ENCODE peak calls at places on chromosomes 4 and X, in six cellular contexts. W is ascending aorta; H is HepG2; K is endothelial cell of umbilical vein; J is thoracic aorta; X is CD8-positive, alpha-beta T cell. O is an unnamed sample.

GRCh38 chr4:11912886-11913285 is 484.2 kb upstream of the HS3ST1 start:
- DNase-seq in W (no peak), H (no peak), K (peak), J (no peak), X (no peak), O (no peak)

GRCh38 chr4:55534306-55534705 is 12.4 kb downstream of the CLOCK start:
- DNase-seq in W (no peak), H (no peak), K (no peak), J (no peak), X (no peak), O (no peak)

GRCh38 chr4:139959398-139959797 is 194.6 kb downstream of the MAML3 start:
- DNase-seq in W (no peak), H (no peak), K (no peak), J (no peak), X (no peak), O (no peak)

GRCh38 chr4:25347473-25347872 is 29.6 kb upstream of the ANAPC4 start:
- DNase-seq in W (no peak), H (no peak), K (no peak), J (no peak), X (no peak), O (no peak)

GRCh38 chr4:30822911-30823529 is 102.9 kb downstream of the PCDH7 start:
- DNase-seq in W (no peak), H (no peak), K (no peak), J (no peak), X (no peak), O (no peak)

GRCh38 chr4:72111863-72112262 is 80.1 kb downstream of the NPFFR2 start:
- DNase-seq in W (no peak), H (no peak), K (no peak), J (no peak), X (no peak), O (no peak)

GRCh38 chrX:150765782-150766350 is 72.7 kb downstream of the MTMR1 start:
- DNase-seq in W (no peak), H (no peak), K (no peak), J (no peak), X (no peak), O (no peak)

GRCh38 chrX:104668550-104668949 is 102.6 kb downstream of the IL1RAPL2 start:
- DNase-seq in W (no peak), H (no peak), K (no peak), J (no peak), X (no peak), O (no peak)

GRCh38 chrX:118360429-118361125 is 14.7 kb downstream of the WDR44 start:
- DNase-seq in W (no peak), H (no peak), K (peak), J (no peak), X (no peak), O (no peak)

GRCh38 chr4:69649629-69650028 is 3.4 kb downstream of the UGT2A1 start:
- DNase-seq in W (no peak), H (no peak), K (no peak), J (no peak), X (no peak), O (no peak)

GRCh38 chr4:118224239-118224829 is 128.5 kb downstream of the PRSS12 start:
- DNase-seq in W (no peak), H (peak), K (peak), J (no peak), X (no peak), O (peak)

GRCh38 chrX:9033179-9033578 is 748 bp downstream of the FAM9B start:
- DNase-seq in W (no peak), H (no peak), K (no peak), J (no peak), X (no peak), O (no peak)

GRCh38 chrX:17792842-17793241 is 55.5 kb downstream of the SCML1 start:
- DNase-seq in W (no peak), H (no peak), K (no peak), J (no peak), X (no peak), O (no peak)

GRCh38 chr4:99033956-99034355 is 38.4 kb downstream of the METAP1 start:
- DNase-seq in W (no peak), H (no peak), K (no peak), J (no peak), X (no peak), O (no peak)

GRCh38 chrX:41314204-41314603 is 19.8 kb upstream of the DDX3X start:
- DNase-seq in W (no peak), H (no peak), K (no peak), J (no peak), X (no peak), O (no peak)

GRCh38 chrX:18041656-18042055 is 179.0 kb downstream of the BEND2 start:
- DNase-seq in W (no peak), H (no peak), K (no peak), J (no peak), X (no peak), O (no peak)

GRCh38 chrX:10085223-10085622 is 71.6 kb upstream of the CLCN4 start:
- DNase-seq in W (no peak), H (no peak), K (peak), J (no peak), X (no peak), O (no peak)

GRCh38 chr4:18022572-18023039 is 1.1 kb upstream of the LCORL start:
- DNase-seq in W (no peak), H (no peak), K (no peak), J (no peak), X (no peak), O (no peak)

GRCh38 chr4:137558951-137559350 is 26.7 kb upstream of the PCDH18 start:
- DNase-seq in W (no peak), H (no peak), K (peak), J (no peak), X (no peak), O (no peak)

GRCh38 chrX:97158270-97158669 is 274.6 kb downstream of the RPA4 start:
- DNase-seq in W (no peak), H (no peak), K (no peak), J (no peak), X (no peak), O (no peak)

GRCh38 chr4:172758586-172759340 is 409.8 kb upstream of the GALNT7 start:
- DNase-seq in W (no peak), H (no peak), K (no peak), J (no peak), X (no peak), O (peak)

GRCh38 chrX:52082578-52082977 is 13.6 kb upstream of the MAGED4B start:
- DNase-seq in W (no peak), H (no peak), K (no peak), J (no peak), X (no peak), O (no peak)

GRCh38 chr4:14524236-14524635 is 478.0 kb upstream of the CPEB2 start:
- DNase-seq in W (no peak), H (no peak), K (no peak), J (no peak), X (no peak), O (no peak)

GRCh38 chrX:70592091-70592490 is 147.5 kb downstream of the DLG3 start:
- DNase-seq in W (no peak), H (no peak), K (peak), J (no peak), X (no peak), O (no peak)

GRCh38 chrX:149490100-149490499 is 15.0 kb downstream of the IDS start:
- DNase-seq in W (no peak), H (no peak), K (no peak), J (no peak), X (no peak), O (no peak)

GRCh38 chr4:114558446-114559020 is 40.1 kb upstream of the UGT8 start:
- DNase-seq in W (no peak), H (no peak), K (no peak), J (no peak), X (no peak), O (no peak)

GRCh38 chr4:10461091-10461849 is 4.0 kb upstream of the ZNF518B start:
- DNase-seq in W (no peak), H (no peak), K (peak), J (no peak), X (peak), O (peak)

GRCh38 chrX:12988797-12989196 is 13.9 kb downstream of the TMSB4X start:
- DNase-seq in W (no peak), H (peak), K (peak), J (no peak), X (no peak), O (no peak)

GRCh38 chrX:17788439-17788838 is 51.1 kb downstream of the SCML1 start:
- DNase-seq in W (no peak), H (peak), K (peak), J (no peak), X (peak), O (peak)

GRCh38 chr4:60992037-60992436 is 208.1 kb upstream of the ADGRL3 start:
- DNase-seq in W (no peak), H (no peak), K (no peak), J (no peak), X (no peak), O (no peak)

GRCh38 chr4:163988391-163988790 is 493.9 kb downstream of the TMA16 start:
- DNase-seq in W (no peak), H (no peak), K (no peak), J (no peak), X (no peak), O (no peak)

GRCh38 chrX:153460826-153461225 is 9.6 kb downstream of the HAUS7 start:
- DNase-seq in W (no peak), H (peak), K (peak), J (no peak), X (peak), O (peak)

GRCh38 chr4:31058656-31059055 is 338.5 kb downstream of the PCDH7 start:
- DNase-seq in W (no peak), H (no peak), K (no peak), J (no peak), X (no peak), O (no peak)

GRCh38 chr4:20084488-20084887 is 167.2 kb upstream of the SLIT2 start:
- DNase-seq in W (no peak), H (no peak), K (no peak), J (no peak), X (no peak), O (no peak)
- H3K27ac ChIP-seq in W (no peak), H (no peak), K (no peak), J (no peak), X (no peak), O (no peak)

GRCh38 chr4:3401436-3402171 is 40.2 kb upstream of the HGFAC start:
- DNase-seq in W (no peak), H (no peak), K (no peak), J (no peak), X (no peak), O (no peak)
- H3K27ac ChIP-seq in W (peak), H (no peak), K (no peak), J (peak), X (no peak), O (no peak)

GRCh38 chr4:186272699-186273370 is 6.8 kb downstream of the F11 start:
- DNase-seq in W (no peak), H (no peak), K (no peak), J (no peak), X (no peak), O (no peak)

GRCh38 chr4:186265683-186266648 is at the start of gene F11:
- DNase-seq in W (no peak), H (peak), K (no peak), J (no peak), X (no peak), O (no peak)

GRCh38 chr4:186266699-186267467 is 894 bp downstream of the F11 start:
- DNase-seq in W (no peak), H (peak), K (no peak), J (no peak), X (no peak), O (no peak)

DNA sequence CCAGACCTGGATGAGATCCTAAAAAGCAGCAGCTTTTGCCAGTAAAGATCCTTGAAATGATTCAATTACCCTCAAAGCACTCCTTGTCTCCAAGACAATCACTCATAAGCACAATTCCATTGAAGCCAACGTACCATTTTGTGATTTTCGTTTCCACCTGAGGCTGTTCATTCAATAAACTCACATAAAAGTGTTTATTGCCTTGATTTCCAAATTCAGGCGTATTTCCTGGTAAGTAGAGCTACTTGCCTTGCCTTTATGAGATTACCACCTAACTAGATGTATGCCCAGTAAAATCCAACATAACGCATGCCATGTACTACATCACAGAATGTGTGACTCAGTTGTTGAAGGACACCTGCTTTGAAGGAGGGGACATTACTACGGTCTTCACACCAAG is 5.3 kb downstream of the F11 start:
- DNase-seq in W (no peak), H (no peak), K (no peak), J (no peak), X (no peak), O (no peak)
- H3K27ac ChIP-seq in W (no peak), H (no peak), K (no peak), J (no peak), X (no peak), O (no peak)

DNA sequence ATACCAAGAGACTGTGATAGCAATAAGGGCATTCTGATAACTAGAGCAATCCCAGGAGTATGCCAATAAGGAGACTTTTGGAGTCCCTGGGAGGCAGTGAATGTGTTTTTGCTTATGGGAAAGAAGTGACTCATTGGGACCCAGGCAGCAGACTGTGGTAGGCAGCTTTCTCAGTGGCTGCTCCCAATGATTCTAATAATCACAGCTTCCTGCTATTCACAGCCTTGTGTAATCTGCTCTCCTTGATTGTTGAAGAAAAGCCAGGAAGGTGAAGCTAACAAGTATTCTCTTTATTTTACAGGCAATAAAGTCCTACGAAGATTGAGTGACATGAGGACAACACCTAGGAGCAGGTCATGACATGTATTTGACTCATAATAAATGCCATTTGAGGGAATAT is 70.3 kb upstream of the DDX60 start:
- DNase-seq in W (no peak), H (no peak), K (peak), J (no peak), X (no peak), O (no peak)
- H3K27ac ChIP-seq in W (no peak), H (no peak), K (peak), J (no peak), X (no peak), O (no peak)

DNA sequence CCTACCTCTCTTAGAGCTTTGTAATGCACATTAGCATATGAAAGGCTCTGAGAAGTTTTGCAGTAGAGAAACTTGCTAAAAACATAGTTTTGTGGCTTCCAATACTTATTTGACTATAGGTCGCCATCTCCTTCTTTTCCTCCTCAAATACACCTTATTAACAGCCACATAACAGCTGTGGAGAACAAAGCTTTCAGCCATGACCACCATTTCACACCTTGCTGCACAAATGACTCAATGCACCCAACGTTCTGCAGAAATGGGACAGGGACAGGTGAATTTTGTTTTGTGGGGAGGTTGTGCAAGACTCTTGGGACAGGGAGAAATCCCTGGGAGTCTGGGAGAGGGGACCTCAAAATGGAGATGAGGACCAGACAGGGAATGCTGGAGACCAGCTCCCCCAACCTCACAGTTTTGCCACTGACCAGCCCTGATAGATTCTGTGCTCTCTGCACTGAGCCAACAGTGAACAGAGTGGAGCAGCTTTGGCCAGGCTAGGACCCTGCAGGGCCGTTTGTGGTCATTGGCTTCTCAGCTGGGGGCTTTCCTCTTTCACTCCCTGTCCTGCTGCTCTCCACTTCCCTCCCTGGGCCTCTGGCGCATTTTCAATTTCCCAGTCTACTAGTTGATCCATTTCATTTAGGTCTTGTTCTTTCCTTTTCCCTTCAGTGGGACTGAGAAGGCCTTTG is 16.6 kb downstream of the FRMPD3 start:
- DNase-seq in W (no peak), H (no peak), K (no peak), J (no peak), X (no peak), O (no peak)
- H3K27ac ChIP-seq in W (no peak), H (no peak), K (no peak), J (no peak), X (no peak), O (no peak)

DNA sequence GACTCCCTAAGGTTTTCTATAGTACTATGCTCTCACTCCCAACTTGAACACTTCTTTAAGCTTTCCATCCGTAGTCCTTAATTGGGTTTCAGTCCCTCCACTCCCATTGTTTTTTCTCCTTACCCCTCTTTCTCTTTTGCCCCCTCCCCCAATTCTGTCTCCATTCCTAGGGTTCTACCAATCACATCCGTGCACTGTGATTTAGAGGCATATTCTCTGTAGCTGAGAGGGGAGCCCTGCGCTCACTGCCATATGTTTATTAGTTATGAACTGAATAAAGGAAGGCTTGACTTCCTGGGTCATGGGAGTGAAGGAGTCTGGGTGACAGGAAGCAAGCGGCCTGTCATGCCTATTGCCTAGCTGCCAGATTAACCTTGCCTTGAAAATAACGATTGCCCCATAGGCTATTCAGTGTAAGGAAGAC is 470 bp downstream of the MCTS1 start:
- DNase-seq in W (no peak), H (peak), K (peak), J (no peak), X (peak), O (peak)
- H3K27ac ChIP-seq in W (peak), H (peak), K (peak), J (peak), X (peak), O (peak)

DNA sequence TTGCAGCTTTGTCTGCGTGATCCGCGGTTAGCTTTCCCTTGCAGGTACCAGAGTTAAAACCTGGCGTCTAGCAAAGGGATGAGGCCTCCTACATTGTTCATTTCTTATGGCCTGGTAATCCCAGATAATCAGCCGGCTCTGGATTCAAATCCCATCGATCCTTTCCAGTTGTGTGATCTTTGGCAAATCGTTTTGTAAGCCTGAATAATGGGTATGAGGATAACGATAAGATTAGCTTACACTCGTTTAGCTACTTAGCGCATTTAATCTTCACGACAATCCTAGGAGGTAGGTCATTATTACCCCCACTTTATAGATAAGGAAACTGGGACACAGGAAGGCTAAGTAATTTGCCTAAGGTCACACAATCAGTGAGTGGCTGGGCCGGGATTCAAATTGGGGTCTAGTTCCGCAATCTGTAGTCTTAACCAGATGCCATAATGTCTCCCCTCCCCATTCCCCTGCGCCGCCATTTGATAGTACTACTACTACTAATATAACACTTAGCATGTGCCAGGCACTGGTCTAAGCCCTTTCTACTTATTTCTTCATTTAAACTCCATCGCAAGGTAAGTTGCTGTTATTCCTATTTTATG is 1.7 kb upstream of the UBA1 start:
- DNase-seq in W (no peak), H (no peak), K (no peak), J (no peak), X (no peak), O (peak)
- H3K27ac ChIP-seq in W (no peak), H (no peak), K (no peak), J (no peak), X (no peak), O (peak)

GRCh38 chr4:124526760-124527159 is 185.8 kb downstream of the ANKRD50 start:
- DNase-seq in W (no peak), H (peak), K (peak), J (no peak), X (no peak), O (no peak)
- H3K27ac ChIP-seq in W (no peak), H (peak), K (peak), J (no peak), X (no peak), O (no peak)

DNA sequence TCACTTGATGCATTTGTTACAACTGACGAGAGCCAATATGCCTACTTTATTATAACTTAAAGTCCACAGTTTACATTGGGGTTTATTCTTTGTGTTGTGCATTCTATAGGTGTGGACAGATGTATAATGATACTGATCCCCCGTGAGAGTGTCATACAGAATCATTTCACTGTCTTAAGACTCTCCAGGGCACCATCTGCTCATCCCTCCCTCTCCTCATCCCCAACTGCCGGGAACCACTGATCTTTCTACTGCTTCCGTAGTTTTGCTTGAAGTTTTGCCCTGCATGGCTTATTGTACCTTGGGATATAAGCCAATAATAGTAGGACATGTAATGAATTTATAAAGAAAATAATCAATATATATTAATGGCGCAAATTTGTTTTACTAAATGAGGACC is 137.8 kb upstream of the MSX1 start:
- DNase-seq in W (no peak), H (no peak), K (no peak), J (no peak), X (no peak), O (no peak)
- H3K27ac ChIP-seq in W (no peak), H (no peak), K (no peak), J (no peak), X (no peak), O (no peak)

GRCh38 chrX:65508851-65509250 is 25.7 kb downstream of the LAS1L start:
- DNase-seq in W (no peak), H (no peak), K (peak), J (no peak), X (no peak), O (no peak)

GRCh38 chrX:65513610-65514009 is 21.0 kb downstream of the LAS1L start:
- DNase-seq in W (no peak), H (no peak), K (no peak), J (no peak), X (no peak), O (no peak)

GRCh38 chrX:65509400-65509799 is 25.2 kb downstream of the LAS1L start:
- DNase-seq in W (no peak), H (no peak), K (no peak), J (no peak), X (no peak), O (no peak)
- H3K27ac ChIP-seq in W (no peak), H (no peak), K (peak), J (no peak), X (no peak), O (no peak)

O was measured in HL-60.